ENCODE peak calls at places on chromosome 3, in six cellular contexts. Z, R, L, V, P and J are unnamed samples.

GRCh38 chr3:195256639-195257453 is 14.1 kb downstream of the XXYLT1 start:
- DNase-seq in V (peak), P (no peak), R (no peak), Z (no peak), L (no peak), J (no peak)

GRCh38 chr3:178492496-178492895 is 43.7 kb upstream of the KCNMB2 start:
- DNase-seq in P (no peak), R (no peak), Z (no peak), V (peak), L (no peak), J (no peak)

GRCh38 chr3:182740710-182741109 is 52.6 kb upstream of the ATP11B start:
- DNase-seq in R (no peak), P (no peak), V (no peak), L (no peak), Z (no peak), J (no peak)

GRCh38 chr3:100954990-100955389 is 38.2 kb downstream of the ABI3BP start:
- DNase-seq in P (no peak), Z (no peak), R (no peak), V (no peak), L (peak), J (no peak)

GRCh38 chr3:136753112-136753939 is 1.1 kb upstream of the STAG1 start:
- DNase-seq in L (peak), R (no peak), V (no peak), Z (no peak), P (no peak), J (no peak)

GRCh38 chr3:153209596-153209995 is 47.6 kb downstream of the RAP2B start:
- DNase-seq in R (no peak), P (no peak), V (peak), Z (no peak), L (peak), J (no peak)

GRCh38 chr3:149400645-149401044 is 23.2 kb upstream of the TM4SF1 start:
- DNase-seq in R (no peak), L (peak), V (no peak), P (no peak), Z (no peak), J (no peak)

GRCh38 chr3:190044142-190044541 is 76.6 kb downstream of the P3H2 start:
- DNase-seq in Z (no peak), P (no peak), L (peak), V (no peak), R (no peak), J (no peak)

GRCh38 chr3:177823701-177824189 is 626.5 kb upstream of the TBL1XR1 start:
- DNase-seq in Z (no peak), V (no peak), L (no peak), P (no peak), R (no peak), J (no peak)

GRCh38 chr3:47802734-47803477 is at the start of gene DHX30:
- DNase-seq in P (peak), R (peak), V (peak), Z (peak), L (peak), J (peak)

GRCh38 chr3:42505849-42506410 is 3.5 kb downstream of the VIPR1 start:
- DNase-seq in Z (no peak), L (no peak), V (peak), P (no peak), R (no peak), J (no peak)

GRCh38 chr3:171801738-171802600 is 8.3 kb downstream of the PLD1 start:
- DNase-seq in V (no peak), L (peak), R (no peak), P (no peak), Z (no peak), J (no peak)

GRCh38 chr3:151439652-151440125 is 21.2 kb downstream of the IGSF10 start:
- DNase-seq in V (no peak), L (peak), Z (no peak), P (no peak), R (no peak), J (no peak)

GRCh38 chr3:30495172-30496124 is 111.0 kb upstream of the TGFBR2 start:
- DNase-seq in L (no peak), Z (no peak), R (no peak), V (no peak), P (no peak), J (no peak)

GRCh38 chr3:94162700-94163099 is 99.8 kb downstream of the NSUN3 start:
- DNase-seq in Z (peak), V (peak), P (no peak), L (peak), R (no peak), J (no peak)

GRCh38 chr3:170555329-170555728 is 30.5 kb downstream of the SLC7A14 start:
- DNase-seq in Z (no peak), P (no peak), R (no peak), V (no peak), L (peak), J (no peak)

GRCh38 chr3:14633819-14634424 is 17.6 kb upstream of the CCDC174 start:
- DNase-seq in P (peak), Z (peak), L (peak), R (no peak), V (peak), J (peak)

GRCh38 chr3:99400352-99400751 is 238.0 kb upstream of the COL8A1 start:
- DNase-seq in P (no peak), R (no peak), Z (no peak), V (no peak), L (no peak), J (no peak)

GRCh38 chr3:43194490-43195115 is 88.7 kb upstream of the POMGNT2 start:
- DNase-seq in V (no peak), Z (peak), L (no peak), P (no peak), R (no peak), J (no peak)

GRCh38 chr3:100359030-100359429 is 24.5 kb downstream of the NIT2 start:
- DNase-seq in V (no peak), R (no peak), P (no peak), Z (no peak), L (no peak), J (no peak)

GRCh38 chr3:133211449-133211848 is 173.3 kb downstream of the TMEM108 start:
- DNase-seq in P (no peak), R (no peak), L (no peak), V (peak), Z (no peak), J (no peak)

GRCh38 chr3:64616953-64617352 is 70.8 kb downstream of the ADAMTS9 start:
- DNase-seq in L (no peak), P (no peak), V (no peak), R (no peak), Z (no peak), J (no peak)

GRCh38 chr3:129587061-129587460 is 19.4 kb downstream of the PLXND1 start:
- DNase-seq in V (no peak), Z (no peak), P (no peak), R (no peak), L (peak), J (no peak)

GRCh38 chr3:121998030-121998580 is 23.9 kb downstream of the ILDR1 start:
- DNase-seq in V (no peak), Z (no peak), P (no peak), L (peak), R (no peak), J (no peak)